ENCODE peak calls at places on chromosome 1, in four cellular contexts. S is activated CD4-positive, alpha-beta T cell treated with anti-CD3 and anti-CD28 coated beads for 24 hours; W is posterior vena cava; M is CD4-positive, alpha-beta T cell. Z is an unnamed sample.

GRCh38 chr1:232186936-232187335 is 443.0 kb downstream of the SIPA1L2 start:
- DNase-seq in S (no peak), W (no peak), M (no peak), Z (no peak)

GRCh38 chr1:39720094-39720999 is 18.3 kb upstream of the PPIE start:
- DNase-seq in W (no peak), M (no peak), S (no peak), Z (no peak)

GRCh38 chr1:15749399-15750291 is 7.3 kb downstream of the TMEM82 start:
- DNase-seq in S (no peak), M (no peak), W (peak), Z (no peak)

GRCh38 chr1:42177551-42177981 is 13.0 kb upstream of the GUCA2A start:
- DNase-seq in M (no peak), S (no peak), W (no peak), Z (no peak)

GRCh38 chr1:94863919-94864318 is 43.8 kb downstream of the SLC44A3 start:
- DNase-seq in W (no peak), M (no peak), S (no peak), Z (no peak)

GRCh38 chr1:2152914-2153313 is 41.7 kb downstream of the FAAP20 start:
- DNase-seq in W (no peak), M (no peak), S (no peak), Z (no peak)

GRCh38 chr1:87084247-87084836 is 169.9 kb downstream of the HS2ST1 start:
- DNase-seq in S (no peak), W (no peak), M (no peak), Z (no peak)

GRCh38 chr1:38786040-38786436 is 73.5 kb downstream of the RRAGC start:
- DNase-seq in M (no peak), W (no peak), S (no peak), Z (no peak)

GRCh38 chr1:60876952-60877351 is 205.4 kb upstream of the NFIA start:
- DNase-seq in M (no peak), W (no peak), S (no peak), Z (no peak)

GRCh38 chr1:33997127-33998047 is 133.5 kb downstream of the HMGB4 start:
- DNase-seq in S (no peak), W (no peak), M (no peak), Z (no peak)

Z was measured in T-helper 17 cell.